ENCODE peak calls at places on chromosomes 6 and 20, in nine cellular contexts. R is left cardiac atrium, L is astrocyte of the cerebellum, Q is NCI-H510A treated with DMSO at 0.1 percent for 48 hours, I is kidney glomerular epithelial cell, K is NCI-H460, P is iPS-NIHi11, Y is NCI-H1930, M is HS-27A. E is an unnamed sample.

GRCh38 chr20:16538779-16539178 is 34.5 kb downstream of the KIF16B start:
- DNase-seq in R (no peak), I (no peak), M (no peak), L (no peak), Y (no peak), P (no peak), K (no peak), Q (no peak), E (no peak)

GRCh38 chr20:37945034-37945660 is 42.2 kb downstream of the VSTM2L start:
- DNase-seq in R (no peak), K (no peak), P (no peak), M (no peak), L (no peak), I (no peak), Q (peak), Y (peak), E (no peak)

GRCh38 chr20:59441306-59441705 is 140.9 kb downstream of the EDN3 start:
- DNase-seq in P (no peak), R (no peak), M (no peak), Q (no peak), L (no peak), Y (no peak), K (no peak), I (no peak), E (no peak)

GRCh38 chr6:25179051-25179778 is 100.0 kb upstream of the CARMIL1 start:
- DNase-seq in Y (no peak), R (no peak), Q (no peak), P (no peak), I (no peak), M (no peak), L (no peak), K (no peak), E (no peak)

GRCh38 chr20:36079486-36079885 is 75.1 kb upstream of the EPB41L1 start:
- DNase-seq in L (no peak), P (no peak), Y (no peak), R (no peak), I (no peak), M (no peak), K (no peak), Q (no peak), E (no peak)

GRCh38 chr6:104182811-104183210 is 676.9 kb downstream of the HACE1 start:
- DNase-seq in Y (no peak), Q (no peak), R (no peak), P (no peak), K (no peak), I (no peak), M (no peak), L (peak), E (no peak)

GRCh38 chr6:98463038-98463437 is 371.3 kb upstream of the POU3F2 start:
- DNase-seq in Y (no peak), R (no peak), Q (peak), P (no peak), L (no peak), M (no peak), I (no peak), K (no peak), E (no peak)

GRCh38 chr20:62294516-62294915 is 8.3 kb upstream of the ADRM1 start:
- DNase-seq in P (no peak), L (no peak), K (no peak), R (no peak), Y (no peak), M (no peak), Q (no peak), I (no peak), E (no peak)

GRCh38 chr6:33688451-33689147 is 22.9 kb downstream of the UQCC2 start:
- DNase-seq in Y (no peak), I (no peak), K (no peak), R (no peak), P (no peak), M (no peak), Q (no peak), L (no peak), E (no peak)

GRCh38 chr20:13839421-13840092 is 54.7 kb downstream of the NDUFAF5 start:
- DNase-seq in Q (no peak), M (peak), K (no peak), I (peak), Y (no peak), P (no peak), R (no peak), L (peak), E (no peak)

GRCh38 chr6:170283212-170284081 is 7.4 kb downstream of the DLL1 start:
- DNase-seq in Y (no peak), Q (no peak), M (no peak), P (no peak), L (no peak), K (no peak), I (no peak), R (no peak), E (no peak)

GRCh38 chr20:16327606-16328005 is 245.6 kb downstream of the KIF16B start:
- DNase-seq in M (no peak), P (no peak), Y (no peak), Q (no peak), L (no peak), I (no peak), R (no peak), K (no peak), E (no peak)

GRCh38 chr6:17280552-17281090 is 540 bp upstream of the RBM24 start:
- DNase-seq in I (no peak), R (peak), M (no peak), Q (no peak), L (no peak), Y (peak), K (no peak), P (peak), E (peak)

GRCh38 chr20:39878809-39879208 is 810.2 kb downstream of the MAFB start:
- DNase-seq in I (no peak), P (no peak), L (no peak), K (no peak), Y (no peak), M (no peak), Q (no peak), R (no peak), E (no peak)

GRCh38 chr6:132205946-132206345 is 195.3 kb downstream of the MOXD1 start:
- DNase-seq in P (no peak), K (no peak), L (no peak), M (no peak), Q (no peak), R (no peak), Y (no peak), I (peak), E (no peak)

GRCh38 chr6:142942805-142943227 is 2.2 kb downstream of the HIVEP2 start:
- DNase-seq in R (no peak), P (no peak), K (no peak), L (no peak), Q (no peak), M (no peak), I (peak), Y (no peak), E (no peak)

GRCh38 chr6:35310265-35310831 is 12.7 kb downstream of the DEF6 start:
- DNase-seq in I (no peak), M (no peak), L (no peak), K (no peak), Q (no peak), P (no peak), Y (no peak), R (no peak), E (no peak)

GRCh38 chr20:56420940-56421688 is 9.1 kb downstream of the CASS4 start:
- DNase-seq in I (peak), M (no peak), Q (no peak), P (no peak), Y (no peak), R (no peak), L (no peak), K (no peak), E (no peak)

GRCh38 chr6:111722220-111722731 is 116.6 kb upstream of the TRAF3IP2 start:
- DNase-seq in R (no peak), Q (no peak), L (no peak), Y (no peak), M (no peak), I (peak), P (no peak), K (no peak), E (no peak)

GRCh38 chr20:63620991-63621390 is 5.9 kb downstream of the GMEB2 start:
- DNase-seq in I (no peak), Y (no peak), L (no peak), P (no peak), R (no peak), M (no peak), K (no peak), Q (no peak), E (no peak)

GRCh38 chr20:1263853-1264252 is 2.2 kb upstream of the SNPH start:
- DNase-seq in M (no peak), I (no peak), P (no peak), Q (no peak), Y (no peak), K (no peak), R (no peak), L (no peak), E (no peak)

GRCh38 chr6:73585566-73586415 is 65.0 kb upstream of the EEF1A1 start:
- DNase-seq in M (no peak), Q (peak), K (peak), L (no peak), I (peak), P (no peak), Y (no peak), R (no peak), E (peak)

GRCh38 chr6:127951172-127951995 is 50.5 kb upstream of the THEMIS start:
- DNase-seq in K (no peak), M (no peak), Q (no peak), Y (no peak), P (no peak), I (no peak), L (no peak), R (no peak), E (no peak)

GRCh38 chr20:19757973-19758887 is at the start of gene RIN2:
- DNase-seq in R (peak), Y (peak), K (peak), I (peak), Q (peak), M (peak), L (peak), P (peak), E (peak)

GRCh38 chr20:58978351-58979190 is 2.5 kb upstream of the NELFCD start:
- DNase-seq in R (no peak), K (no peak), P (no peak), Y (no peak), I (no peak), L (no peak), M (no peak), Q (no peak), E (no peak)

E was measured in right lobe of liver.